ENCODE peak calls at places on chromosome X, in ten cellular contexts. N, E, K, V, B, A, H, S, Z and L are unnamed samples.

GRCh38 chrX:148804579-148804978 is 304.2 kb downstream of the AFF2 start:
- DNase-seq in A (peak), N (peak), H (no peak), V (no peak), B (no peak), K (no peak), E (no peak), S (no peak), Z (no peak), L (no peak)

GRCh38 chrX:12210921-12211320 is 72.6 kb downstream of the FRMPD4 start:
- DNase-seq in H (no peak), N (no peak), A (peak), Z (no peak), K (peak), S (no peak), E (no peak), V (no peak), B (no peak), L (no peak)

GRCh38 chrX:11423362-11423818 is 130.2 kb downstream of the AMELX start:
- DNase-seq in K (peak), A (peak), N (peak), H (no peak), S (peak), E (no peak), Z (peak), V (no peak), B (no peak), L (peak)

GRCh38 chrX:15204130-15204751 is 65.6 kb downstream of the ASB9 start:
- DNase-seq in E (no peak), A (no peak), Z (no peak), H (no peak), K (no peak), N (no peak), S (no peak), V (no peak), B (no peak), L (peak)

GRCh38 chrX:27674491-27674890 is 84.3 kb downstream of the DCAF8L2 start:
- DNase-seq in B (no peak), V (no peak), A (no peak), S (no peak), H (no peak), E (no peak), K (no peak), Z (no peak), N (no peak), L (no peak)

GRCh38 chrX:154142950-154143745 is 895 bp upstream of the OPN1LW start:
- DNase-seq in B (no peak), A (no peak), S (no peak), V (no peak), E (no peak), Z (no peak), H (no peak), K (no peak), N (no peak), L (no peak)

GRCh38 chrX:338836-339400 is 20.3 kb upstream of the GTPBP6 start:
- DNase-seq in A (no peak), K (no peak), S (no peak), H (no peak), B (peak), N (no peak), Z (no peak), E (peak), V (no peak), L (no peak)

GRCh38 chrX:16186380-16187007 is 19.2 kb downstream of the MAGEB17 start:
- DNase-seq in H (no peak), N (no peak), S (no peak), V (no peak), B (no peak), Z (no peak), E (no peak), A (no peak), K (no peak), L (no peak)

GRCh38 chrX:108199691-108200090 is 108.1 kb downstream of the ATG4A start:
- DNase-seq in A (peak), B (no peak), H (peak), E (no peak), Z (no peak), V (peak), K (peak), N (peak), S (no peak), L (no peak)

GRCh38 chrX:101263766-101264165 is 27.4 kb downstream of the TAF7L start:
- DNase-seq in K (peak), Z (no peak), A (peak), V (no peak), H (no peak), N (no peak), S (no peak), E (no peak), B (no peak), L (no peak)

GRCh38 chrX:1491851-1492349 is 39.2 kb upstream of the ASMTL start:
- DNase-seq in B (no peak), S (no peak), A (no peak), V (peak), N (peak), K (no peak), Z (no peak), E (peak), H (peak), L (peak)

GRCh38 chrX:77167993-77168392 is 279.2 kb upstream of the FGF16 start:
- DNase-seq in B (no peak), H (no peak), K (no peak), V (no peak), Z (no peak), E (no peak), N (peak), A (peak), S (no peak), L (no peak)

GRCh38 chrX:111244238-111244750 is 26.0 kb downstream of the CAPN6 start:
- DNase-seq in N (peak), V (no peak), S (no peak), A (peak), K (peak), H (no peak), B (no peak), E (no peak), Z (no peak), L (peak)

GRCh38 chrX:3522016-3522690 is 175.7 kb upstream of the MXRA5 start:
- DNase-seq in Z (no peak), N (peak), S (no peak), B (no peak), E (no peak), A (peak), K (peak), H (no peak), V (no peak), L (no peak)

GRCh38 chrX:16075087-16075486 is 48.3 kb upstream of the GRPR start:
- DNase-seq in S (no peak), E (no peak), V (no peak), N (no peak), A (no peak), H (no peak), Z (no peak), B (no peak), K (no peak), L (no peak)

GRCh38 chrX:110145305-110145704 is 142.4 kb downstream of the TMEM164 start:
- DNase-seq in E (no peak), K (no peak), H (no peak), B (no peak), Z (no peak), A (no peak), S (no peak), N (no peak), V (no peak), L (no peak)

GRCh38 chrX:110248582-110248981 is 69.3 kb downstream of the AMMECR1 start:
- DNase-seq in E (no peak), V (no peak), Z (no peak), S (no peak), K (no peak), B (no peak), A (no peak), H (no peak), N (no peak), L (no peak)

GRCh38 chrX:6778547-6779231 is 243.8 kb upstream of the VCX3A start:
- DNase-seq in K (no peak), A (no peak), E (no peak), V (no peak), S (peak), H (peak), N (no peak), B (no peak), Z (no peak), L (no peak)

GRCh38 chrX:24149346-24150050 is at the start of gene ZFX:
- DNase-seq in K (peak), N (peak), A (peak), Z (peak), E (peak), B (peak), S (peak), H (peak), V (peak), L (peak)

GRCh38 chrX:150348365-150348764 is 14.8 kb upstream of the MAMLD1 start:
- DNase-seq in H (no peak), S (no peak), A (no peak), K (peak), Z (no peak), B (no peak), N (no peak), E (no peak), V (no peak), L (no peak)

GRCh38 chrX:116732214-116732613 is 269.4 kb upstream of the CT83 start:
- DNase-seq in B (no peak), A (no peak), E (no peak), K (no peak), S (no peak), Z (no peak), H (no peak), N (no peak), V (no peak), L (no peak)

GRCh38 chrX:103663921-103664320 is 22.6 kb downstream of the MORF4L2 start:
- DNase-seq in E (no peak), A (no peak), K (no peak), N (no peak), H (no peak), V (peak), B (no peak), S (no peak), Z (no peak), L (no peak)

GRCh38 chrX:119574394-119575266 is at the start of gene UBE2A:
- DNase-seq in A (peak), B (peak), K (peak), H (peak), V (peak), S (peak), E (peak), Z (peak), N (peak), L (peak)
- TF ChIP-seq CTCF in A (peak), B (peak), K (peak), H (peak), V (no peak), S (no peak), E (no peak), Z (no peak), N (peak), L (peak)

DNA sequence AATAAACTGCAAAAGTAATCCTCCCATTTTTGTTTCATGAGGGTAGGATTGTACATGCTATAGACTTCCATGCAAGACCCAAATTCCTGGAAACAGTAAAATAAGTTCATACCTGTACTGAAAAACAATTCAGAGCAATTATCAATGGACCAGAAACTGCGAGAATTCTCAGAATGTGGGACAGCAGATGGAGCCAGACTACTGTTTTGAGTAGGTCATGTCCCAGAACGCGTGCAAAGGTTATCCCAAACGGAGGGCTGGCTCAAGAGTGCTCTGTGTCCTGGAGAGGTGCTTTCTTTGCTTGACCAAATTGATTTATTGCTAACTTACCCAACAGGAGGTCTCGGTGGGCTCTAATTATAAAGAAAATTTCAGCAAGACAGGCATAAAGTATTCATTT is 1.7 kb upstream of the MAGEH1 start:
- DNase-seq in A (peak), K (no peak), N (peak), E (no peak), Z (no peak), S (no peak), H (no peak), B (no peak), V (no peak), L (no peak)
- TF ChIP-seq CTCF in A (no peak), K (peak), N (peak), E (no peak), Z (no peak), S (no peak), H (peak), B (peak), V (no peak), L (no peak)

DNA sequence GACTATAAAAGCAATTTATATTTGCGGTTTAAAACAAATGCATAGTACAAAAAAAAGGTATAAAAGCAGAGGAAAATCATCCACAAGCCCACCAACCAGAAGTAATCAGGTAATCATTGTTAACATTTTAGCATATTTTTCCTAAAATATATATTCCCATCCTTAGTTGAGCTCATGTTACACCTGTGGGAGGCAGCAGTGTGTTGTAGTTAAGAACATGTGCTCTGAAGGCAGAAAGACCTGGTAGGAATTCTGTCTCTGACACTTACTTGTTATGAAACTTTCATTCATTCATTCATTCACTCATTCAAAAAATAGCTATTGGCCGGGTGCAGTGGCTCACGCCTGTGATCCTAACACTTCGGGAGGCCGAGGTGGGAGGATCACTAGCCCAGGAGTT is 15.4 kb upstream of the CDKL5 start:
- DNase-seq in N (peak), B (no peak), V (no peak), S (no peak), Z (no peak), A (peak), E (no peak), K (peak), H (no peak), L (no peak)
- TF ChIP-seq CTCF in N (peak), B (peak), V (no peak), S (no peak), Z (no peak), A (peak), E (no peak), K (peak), H (peak), L (no peak)

GRCh38 chrX:54817220-54817820 is 9.8 kb downstream of the MAGED2 start:
- DNase-seq in B (no peak), K (no peak), A (no peak), H (no peak), S (no peak), Z (no peak), E (no peak), N (no peak), V (no peak), L (no peak)
- TF ChIP-seq CTCF in B (no peak), K (no peak), A (no peak), H (no peak), S (no peak), Z (no peak), E (no peak), N (no peak), V (no peak), L (no peak)

GRCh38 chrX:132433001-132433400 is 55.8 kb downstream of the MBNL3 start:
- DNase-seq in Z (no peak), E (no peak), H (no peak), A (no peak), K (no peak), B (no peak), N (peak), S (no peak), V (no peak), L (no peak)
- TF ChIP-seq CTCF in Z (no peak), E (no peak), H (no peak), A (no peak), K (no peak), B (no peak), N (no peak), S (no peak), V (no peak), L (no peak)

GRCh38 chrX:18119856-18120255 is 100.8 kb downstream of the BEND2 start:
- DNase-seq in B (no peak), Z (no peak), S (no peak), V (no peak), K (no peak), E (no peak), H (no peak), N (no peak), A (no peak), L (no peak)
- TF ChIP-seq CTCF in B (no peak), Z (no peak), S (no peak), V (no peak), K (no peak), E (no peak), H (no peak), N (no peak), A (no peak), L (no peak)